ENCODE peak calls at places on chromosomes 6 and 20, in six cellular contexts. T is fibroblast of mammary gland, H is pancreas, Y is stomach, Z is breast epithelium, N is HCT116. S is an unnamed sample.

GRCh38 chr6:27873101-27874030 is 38.8 kb downstream of the OR2B2 start:
- DNase-seq in H (no peak), Z (peak), N (no peak), T (peak), Y (peak), S (no peak)

GRCh38 chr20:34621383-34622367 is 55.2 kb downstream of the PIGU start:
- DNase-seq in H (no peak), N (no peak), Y (no peak), T (peak), Z (no peak), S (no peak)

GRCh38 chr20:3130051-3130600 is 29.5 kb downstream of the FASTKD5 start:
- DNase-seq in N (no peak), Y (no peak), T (no peak), Z (no peak), H (no peak), S (no peak)

GRCh38 chr6:136070815-136071214 is 179.3 kb downstream of the MTFR2 start:
- DNase-seq in H (no peak), T (no peak), N (no peak), Y (no peak), Z (no peak), S (no peak)

GRCh38 chr6:79671605-79672266 is 40.6 kb downstream of the SH3BGRL2 start:
- DNase-seq in N (peak), H (peak), T (peak), Z (peak), Y (peak), S (no peak)

GRCh38 chr6:33699131-33699530 is 12.4 kb downstream of the UQCC2 start:
- DNase-seq in Y (no peak), T (no peak), H (no peak), N (no peak), Z (no peak), S (no peak)

GRCh38 chr6:45854343-45854742 is 161.3 kb downstream of the CLIC5 start:
- DNase-seq in Y (no peak), Z (no peak), H (no peak), N (no peak), T (no peak), S (no peak)

GRCh38 chr6:452301-453067 is 60.9 kb downstream of the IRF4 start:
- DNase-seq in Y (no peak), N (no peak), H (no peak), T (peak), Z (no peak), S (no peak)

GRCh38 chr6:35381132-35381531 is 38.8 kb downstream of the PPARD start:
- DNase-seq in Y (no peak), H (no peak), N (no peak), T (peak), Z (no peak), S (peak)

GRCh38 chr6:100267721-100268123 is 197.0 kb downstream of the SIM1 start:
- DNase-seq in N (no peak), Z (no peak), Y (no peak), H (no peak), T (peak), S (no peak)

GRCh38 chr6:121235386-121235785 is 98.9 kb downstream of the TBC1D32 start:
- DNase-seq in Y (no peak), T (no peak), H (no peak), N (no peak), Z (no peak), S (no peak)

GRCh38 chr6:168117942-168118341 is 38.9 kb upstream of the FRMD1 start:
- DNase-seq in T (no peak), N (no peak), Y (no peak), H (no peak), Z (no peak), S (no peak)

GRCh38 chr6:134420638-134421181 is 102.8 kb upstream of the SGK1 start:
- DNase-seq in N (no peak), Z (no peak), Y (no peak), H (no peak), T (peak), S (no peak)

GRCh38 chr6:27250955-27251671 is 3.6 kb downstream of the PRSS16 start:
- DNase-seq in H (peak), Z (peak), Y (peak), N (peak), T (no peak), S (no peak)

GRCh38 chr6:53566755-53567154 is 21.9 kb upstream of the GCLC start:
- DNase-seq in H (no peak), Y (no peak), Z (no peak), N (no peak), T (no peak), S (no peak)

GRCh38 chr20:38603286-38603685 is 1.7 kb downstream of the ARHGAP40 start:
- DNase-seq in H (no peak), Z (no peak), N (no peak), T (no peak), Y (no peak), S (no peak)

GRCh38 chr6:5726976-5727718 is 279.6 kb downstream of the NRN1 start:
- DNase-seq in N (no peak), Y (no peak), Z (no peak), T (no peak), H (no peak), S (peak)

GRCh38 chr6:9481292-9482029 is 933.4 kb downstream of the TFAP2A start:
- DNase-seq in Y (no peak), N (peak), H (no peak), Z (no peak), T (peak), S (no peak)

GRCh38 chr20:47501483-47502270 is at the start of gene NCOA3:
- DNase-seq in N (peak), T (peak), H (peak), Z (peak), Y (peak), S (peak)

GRCh38 chr20:47501117-47501482 is 587 bp upstream of the NCOA3 start:
- DNase-seq in H (no peak), N (no peak), Y (no peak), T (no peak), Z (no peak), S (no peak)

GRCh38 chr20:47502801-47503239 is 1.1 kb downstream of the NCOA3 start:
- DNase-seq in Z (no peak), N (no peak), Y (no peak), H (no peak), T (peak), S (no peak)

GRCh38 chr20:47502271-47502730 is 614 bp downstream of the NCOA3 start:
- DNase-seq in N (no peak), Z (no peak), Y (no peak), T (no peak), H (peak), S (no peak)

DNA sequence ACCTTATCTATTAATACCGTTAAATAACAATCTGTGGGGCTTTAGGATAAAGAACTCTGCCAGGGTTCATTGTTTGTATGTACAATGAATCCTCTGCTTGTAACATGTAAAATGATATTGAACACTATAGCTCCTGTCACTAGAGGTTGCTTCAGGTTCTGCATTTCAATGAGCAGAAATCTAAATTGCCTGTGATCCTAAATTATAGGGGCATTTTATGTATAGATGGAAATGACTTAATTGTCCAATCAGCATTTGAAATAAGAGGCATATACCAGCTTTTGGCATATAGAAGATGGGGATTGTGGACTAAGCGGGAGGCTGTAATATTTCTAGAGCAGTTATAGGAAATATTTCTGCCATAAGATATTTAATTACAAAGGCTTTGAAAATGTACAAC is 2.0 kb downstream of the NCOA3 start:
- DNase-seq in N (no peak), T (no peak), H (no peak), Z (no peak), Y (no peak), S (no peak)
- H3K4me3 ChIP-seq in N (no peak), T (peak), H (no peak), Z (no peak), Y (peak), S (peak)

GRCh38 chr20:22585786-22586493 is 1.6 kb upstream of the FOXA2 start:
- DNase-seq in N (no peak), Y (no peak), Z (no peak), H (peak), T (no peak), S (no peak)
- H3K4me3 ChIP-seq in N (no peak), Y (no peak), Z (no peak), H (peak), T (no peak), S (no peak)

GRCh38 chr20:48824830-48825550 is 2.8 kb downstream of the PREX1 start:
- DNase-seq in T (no peak), N (no peak), Y (no peak), H (no peak), Z (no peak), S (no peak)
- H3K4me3 ChIP-seq in T (no peak), N (no peak), Y (peak), H (no peak), Z (peak), S (no peak)

GRCh38 chr6:110876170-110876773 is 1.7 kb downstream of the AMD1 start:
- DNase-seq in T (peak), N (peak), H (peak), Y (peak), Z (peak), S (peak)

GRCh38 chr6:110877154-110877564 is 2.6 kb downstream of the AMD1 start:
- DNase-seq in Z (no peak), N (no peak), Y (no peak), H (no peak), T (no peak), S (no peak)

GRCh38 chr6:110877569-110877968 is 3.0 kb downstream of the AMD1 start:
- DNase-seq in Y (no peak), Z (no peak), N (no peak), H (no peak), T (no peak), S (no peak)

GRCh38 chr6:110880651-110881050 is 6.1 kb downstream of the AMD1 start:
- DNase-seq in H (no peak), T (no peak), Y (no peak), Z (no peak), N (no peak), S (no peak)

DNA sequence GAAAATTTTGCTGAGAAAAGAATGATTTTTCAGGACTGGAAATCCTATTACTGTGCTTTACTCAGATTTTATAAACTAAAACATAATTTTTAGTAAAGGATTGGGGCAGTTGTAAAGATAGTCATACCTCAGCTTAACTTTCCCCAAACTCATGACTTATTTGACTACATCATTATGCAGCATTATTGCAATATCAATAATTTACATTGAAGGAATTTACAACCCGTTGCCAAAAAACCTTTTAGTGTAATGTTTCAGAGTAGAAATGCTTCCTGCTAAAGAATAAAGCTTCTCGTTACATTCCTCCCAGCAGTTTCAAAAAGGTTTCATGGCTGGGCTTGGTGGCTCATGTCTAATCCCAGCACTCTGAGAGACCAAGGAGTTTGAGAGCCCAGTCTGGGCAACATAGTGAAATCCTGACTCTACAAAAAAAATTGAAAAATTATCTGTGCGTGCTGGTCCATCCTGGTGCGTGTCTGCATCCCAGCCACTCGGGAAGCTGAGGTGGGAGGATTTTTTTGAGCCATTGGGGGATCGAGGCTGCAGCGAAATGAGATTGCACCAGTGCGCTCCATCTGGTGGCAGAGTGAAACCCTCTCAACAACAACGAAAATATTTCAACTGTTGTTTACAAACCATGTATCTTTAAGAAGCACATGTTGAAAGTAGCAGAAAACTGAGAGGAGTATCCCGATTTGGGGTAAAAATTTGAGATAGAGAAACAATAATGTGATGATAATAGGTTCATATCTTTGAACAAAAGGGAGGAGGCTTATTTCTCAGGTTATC is 4.4 kb downstream of the AMD1 start:
- DNase-seq in Y (no peak), Z (no peak), T (peak), N (no peak), H (no peak), S (no peak)
- H3K4me3 ChIP-seq in Y (peak), Z (no peak), T (peak), N (no peak), H (no peak), S (no peak)

GRCh38 chr6:15364401-15365037 is 118.7 kb downstream of the JARID2 start:
- DNase-seq in N (no peak), H (no peak), T (no peak), Y (no peak), Z (no peak), S (no peak)

GRCh38 chr6:15366879-15367278 is 121.0 kb downstream of the JARID2 start:
- DNase-seq in N (no peak), T (no peak), Z (no peak), Y (no peak), H (no peak), S (no peak)

GRCh38 chr6:15368186-15368585 is 122.3 kb downstream of the JARID2 start:
- DNase-seq in N (no peak), Z (no peak), T (no peak), Y (no peak), H (no peak), S (no peak)

GRCh38 chr6:15365273-15365687 is 119.4 kb downstream of the JARID2 start:
- DNase-seq in Z (peak), N (no peak), H (peak), T (peak), Y (peak), S (peak)

DNA sequence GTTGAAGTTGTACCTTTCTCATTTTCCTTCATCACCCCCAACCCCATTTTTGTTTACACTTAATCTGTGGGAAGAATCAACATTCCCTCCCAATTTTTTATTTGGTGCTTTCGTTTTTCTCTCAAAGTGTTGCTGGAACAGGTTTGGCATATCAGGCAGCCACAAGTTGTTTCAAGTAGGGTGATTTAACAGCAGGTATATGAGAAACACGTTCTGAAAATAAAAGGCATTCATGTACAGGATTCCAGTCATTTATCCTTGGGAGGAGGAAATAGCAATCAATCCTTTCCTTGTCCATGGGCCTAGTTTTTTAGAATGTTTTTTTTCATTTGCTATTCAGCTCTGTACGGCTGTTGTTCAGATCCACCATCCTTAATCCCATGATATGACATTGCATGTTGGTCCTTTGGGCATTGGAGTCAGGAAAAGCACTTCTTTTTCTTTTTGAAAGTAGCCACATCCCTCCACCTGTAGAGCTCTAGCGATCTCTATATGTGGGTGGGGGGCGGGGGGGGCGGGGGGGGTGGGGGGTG is 120.2 kb downstream of the JARID2 start:
- DNase-seq in H (no peak), Y (no peak), T (no peak), Z (no peak), N (no peak), S (no peak)
- H3K4me3 ChIP-seq in H (no peak), Y (no peak), T (no peak), Z (no peak), N (no peak), S (no peak)

DNA sequence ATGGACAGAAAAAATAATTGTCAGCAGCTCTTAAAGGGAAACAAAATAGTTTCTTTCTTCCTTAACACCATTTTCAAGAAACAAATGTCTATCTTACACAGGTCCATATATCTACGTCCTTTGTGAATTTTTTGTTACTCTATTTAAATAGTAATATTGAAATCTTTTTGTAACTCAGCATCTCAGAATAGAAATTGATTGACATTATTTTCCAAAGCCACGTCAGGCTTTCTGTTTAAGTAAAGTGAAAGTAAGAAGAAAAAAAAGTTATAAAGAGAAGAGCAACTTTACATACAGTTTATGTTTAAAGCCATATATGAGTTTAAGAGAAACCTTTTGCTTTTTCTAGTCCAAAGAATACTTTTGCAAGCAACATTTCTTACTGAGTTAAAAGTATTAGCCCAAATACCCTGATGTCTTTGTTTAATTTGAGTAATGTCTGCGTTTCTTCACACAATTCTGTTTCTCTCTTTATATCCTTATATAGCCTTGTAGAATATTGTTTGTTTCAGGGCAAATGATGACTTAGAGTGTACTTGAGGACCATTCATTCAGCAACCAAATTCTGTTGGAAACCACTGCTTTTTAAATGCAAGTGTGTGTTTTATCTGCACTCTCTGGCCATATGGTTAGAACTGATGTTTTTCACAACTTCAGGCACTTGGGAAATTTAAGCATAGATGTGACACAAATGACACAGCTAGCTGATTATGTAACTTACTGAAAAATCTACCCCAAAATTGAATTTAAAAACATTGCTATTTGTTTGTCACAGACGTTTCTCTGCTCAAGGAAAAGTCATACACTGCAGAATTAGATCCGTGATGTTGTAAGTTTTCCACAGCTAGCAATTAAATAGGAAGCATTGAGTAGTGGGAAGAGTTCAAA is 402.6 kb upstream of the SOX4 start:
- DNase-seq in H (no peak), N (no peak), Z (no peak), T (no peak), Y (no peak), S (no peak)
- H3K4me3 ChIP-seq in H (no peak), N (no peak), Z (no peak), T (no peak), Y (peak), S (no peak)

DNA sequence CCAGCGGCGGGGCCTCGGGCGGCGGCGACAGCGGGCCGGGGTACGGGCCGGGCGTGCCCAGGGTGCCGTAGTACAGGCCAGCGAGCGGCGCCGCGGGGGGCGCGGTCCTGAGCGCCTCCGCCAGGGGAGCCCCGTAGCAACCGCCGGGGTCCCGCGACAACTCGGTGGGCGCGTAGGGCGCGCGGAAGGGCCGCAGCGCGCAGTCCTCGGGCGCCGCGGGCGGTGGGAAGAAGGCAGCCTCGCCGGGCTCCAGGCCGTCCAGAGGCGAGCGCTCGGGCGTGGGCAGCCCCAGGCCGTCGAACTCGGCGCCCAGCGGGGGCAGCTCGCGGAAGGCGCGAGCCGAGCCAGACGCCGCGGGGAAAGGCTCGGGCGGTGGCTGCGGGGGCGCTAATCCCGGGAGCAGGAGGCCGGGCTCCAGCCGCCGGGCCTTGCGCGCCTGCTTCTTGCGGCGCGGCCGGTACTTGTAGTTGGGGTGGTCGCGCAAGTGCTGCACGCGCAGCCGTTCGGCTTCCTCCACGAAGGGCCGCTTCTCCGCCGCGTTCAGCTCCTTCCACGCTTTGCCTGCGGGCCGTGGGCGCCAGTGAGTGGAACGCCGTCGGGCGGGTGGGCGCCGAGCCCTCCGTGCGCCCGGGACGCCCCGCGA is 916 bp downstream of the SOX18 start:
- DNase-seq in Y (no peak), H (no peak), Z (no peak), T (no peak), N (no peak), S (no peak)
- H3K4me3 ChIP-seq in Y (peak), H (peak), Z (peak), T (no peak), N (no peak), S (no peak)

GRCh38 chr20:31949877-31950646 is 1.8 kb downstream of the PDRG1 start:
- DNase-seq in H (no peak), T (no peak), Z (no peak), Y (no peak), N (no peak), S (no peak)
- H3K4me3 ChIP-seq in H (no peak), T (no peak), Z (no peak), Y (no peak), N (peak), S (no peak)

DNA sequence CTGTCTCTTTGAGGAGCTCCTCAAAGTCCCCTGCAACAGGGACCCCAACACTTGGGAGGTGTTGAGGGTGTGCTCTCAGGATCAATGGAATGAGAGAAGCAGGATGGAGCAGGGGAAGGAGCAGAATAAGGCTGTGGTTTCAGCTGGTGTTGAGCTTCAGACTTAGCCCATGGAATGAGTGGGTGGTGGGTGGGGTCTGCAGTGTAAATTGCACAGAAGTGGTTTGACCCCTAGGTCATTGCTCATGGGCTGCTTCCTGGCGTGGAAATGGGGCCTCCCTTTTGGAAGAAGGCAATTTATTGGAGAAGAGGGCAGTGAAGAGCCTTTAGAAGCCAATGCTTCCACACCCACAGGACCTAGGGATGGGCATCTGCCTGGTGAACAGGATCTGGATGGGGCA is 37.0 kb upstream of the KCNG1 start:
- DNase-seq in N (no peak), H (no peak), Y (no peak), Z (no peak), T (peak), S (no peak)
- H3K4me3 ChIP-seq in N (no peak), H (no peak), Y (no peak), Z (no peak), T (no peak), S (no peak)